ENCODE peak calls at places on chromosome X, in five cellular contexts. One of them, this sample, is unnamed.

GRCh38 chrX:105098201-105098600 is 122.3 kb downstream of the TEX13A start:
- DNase-seq in A549: no peak
- DNase-seq in HepG2: no peak
- DNase-seq in H1: no peak
- DNase-seq in HCT116: no peak
- DNase-seq in this sample: no peak

GRCh38 chrX:13463608-13464007 is 105.8 kb upstream of the EGFL6 start:
- DNase-seq in A549: peak
- DNase-seq in HCT116: no peak
- DNase-seq in HepG2: no peak
- DNase-seq in H1: no peak
- DNase-seq in this sample: peak

GRCh38 chrX:42096262-42096939 is 173.0 kb upstream of the CASK start:
- DNase-seq in A549: peak
- DNase-seq in H1: no peak
- DNase-seq in HepG2: peak
- DNase-seq in HCT116: peak
- DNase-seq in this sample: peak

GRCh38 chrX:4550018-4550417 is 836.6 kb upstream of the PRKX start:
- DNase-seq in HCT116: no peak
- DNase-seq in H1: no peak
- DNase-seq in HepG2: no peak
- DNase-seq in A549: peak
- DNase-seq in this sample: no peak

GRCh38 chrX:15804563-15804962 is 14.3 kb downstream of the ZRSR2 start:
- DNase-seq in HCT116: no peak
- DNase-seq in A549: no peak
- DNase-seq in H1: no peak
- DNase-seq in HepG2: no peak
- DNase-seq in this sample: no peak

GRCh38 chrX:51148848-51149247 is 183.8 kb upstream of the NUDT10 start:
- DNase-seq in HCT116: peak
- DNase-seq in H1: peak
- DNase-seq in A549: peak
- DNase-seq in HepG2: no peak
- DNase-seq in this sample: no peak

GRCh38 chrX:24513416-24513815 is 48.3 kb downstream of the PDK3 start:
- DNase-seq in A549: no peak
- DNase-seq in H1: no peak
- DNase-seq in HepG2: no peak
- DNase-seq in HCT116: no peak
- DNase-seq in this sample: no peak

GRCh38 chrX:3286196-3286920 is 60.1 kb downstream of the MXRA5 start:
- DNase-seq in A549: peak
- DNase-seq in H1: no peak
- DNase-seq in HepG2: no peak
- DNase-seq in HCT116: peak
- DNase-seq in this sample: peak

GRCh38 chrX:22950278-22951266 is 49.2 kb upstream of the DDX53 start:
- DNase-seq in H1: no peak
- DNase-seq in HepG2: no peak
- DNase-seq in HCT116: no peak
- DNase-seq in A549: peak
- DNase-seq in this sample: peak

GRCh38 chrX:123184858-123185251 is 777 bp downstream of the GRIA3 start:
- DNase-seq in HCT116: no peak
- DNase-seq in A549: no peak
- DNase-seq in H1: peak
- DNase-seq in HepG2: no peak
- DNase-seq in this sample: no peak

GRCh38 chrX:22686138-22686541 is 313.6 kb upstream of the DDX53 start:
- DNase-seq in H1: no peak
- DNase-seq in HepG2: no peak
- DNase-seq in A549: no peak
- DNase-seq in HCT116: no peak
- DNase-seq in this sample: peak

GRCh38 chrX:24435038-24435437 is 30.0 kb upstream of the PDK3 start:
- DNase-seq in H1: no peak
- DNase-seq in A549: no peak
- DNase-seq in HepG2: no peak
- DNase-seq in HCT116: no peak
- DNase-seq in this sample: no peak

GRCh38 chrX:16348286-16348685 is 181.0 kb downstream of the MAGEB17 start:
- DNase-seq in H1: no peak
- DNase-seq in HCT116: no peak
- DNase-seq in HepG2: no peak
- DNase-seq in A549: no peak
- DNase-seq in this sample: no peak

GRCh38 chrX:3252744-3253143 is 93.7 kb downstream of the MXRA5 start:
- DNase-seq in A549: no peak
- DNase-seq in H1: no peak
- DNase-seq in HCT116: no peak
- DNase-seq in HepG2: no peak
- DNase-seq in this sample: no peak

GRCh38 chrX:34578237-34578636 is 78.8 kb downstream of the TMEM47 start:
- DNase-seq in HCT116: no peak
- DNase-seq in HepG2: no peak
- DNase-seq in A549: peak
- DNase-seq in H1: no peak
- DNase-seq in this sample: peak

GRCh38 chrX:39745782-39746181 is 352.0 kb downstream of the BCOR start:
- DNase-seq in HCT116: no peak
- DNase-seq in HepG2: no peak
- DNase-seq in A549: no peak
- DNase-seq in H1: no peak
- DNase-seq in this sample: no peak

GRCh38 chrX:52576474-52576873 is 59.6 kb upstream of the XAGE1B start:
- DNase-seq in HCT116: no peak
- DNase-seq in HepG2: no peak
- DNase-seq in H1: no peak
- DNase-seq in A549: no peak
- DNase-seq in this sample: no peak

GRCh38 chrX:136582624-136583023 is 50.6 kb downstream of the VGLL1 start:
- DNase-seq in HepG2: no peak
- DNase-seq in H1: no peak
- DNase-seq in A549: no peak
- DNase-seq in HCT116: no peak
- DNase-seq in this sample: no peak

GRCh38 chrX:148322906-148323305 is 177.5 kb upstream of the AFF2 start:
- DNase-seq in H1: no peak
- DNase-seq in A549: no peak
- DNase-seq in HepG2: no peak
- DNase-seq in HCT116: no peak
- DNase-seq in this sample: no peak

GRCh38 chrX:107721318-107721717 is 54.3 kb downstream of the TSC22D3 start:
- DNase-seq in A549: no peak
- DNase-seq in H1: no peak
- DNase-seq in HepG2: no peak
- DNase-seq in HCT116: no peak
- DNase-seq in this sample: no peak

GRCh38 chrX:13223868-13224555 is 95.8 kb downstream of the ATXN3L start:
- DNase-seq in H1: no peak
- DNase-seq in A549: peak
- DNase-seq in HepG2: peak
- DNase-seq in HCT116: peak
- DNase-seq in this sample: peak

GRCh38 chrX:126799059-126799458 is 20.5 kb upstream of the PRR32 start:
- DNase-seq in H1: no peak
- DNase-seq in HepG2: no peak
- DNase-seq in HCT116: no peak
- DNase-seq in A549: no peak
- DNase-seq in this sample: no peak

GRCh38 chrX:8254386-8254785 is 83.3 kb upstream of the VCX2 start:
- DNase-seq in H1: no peak
- DNase-seq in HCT116: no peak
- DNase-seq in A549: no peak
- DNase-seq in HepG2: no peak
- DNase-seq in this sample: no peak

GRCh38 chrX:136353519-136354095 is 52.8 kb downstream of the ADGRG4 start:
- DNase-seq in A549: no peak
- DNase-seq in H1: no peak
- DNase-seq in HepG2: no peak
- DNase-seq in HCT116: peak
- DNase-seq in this sample: no peak

GRCh38 chrX:28659269-28659668 is 72.0 kb downstream of the IL1RAPL1 start:
- DNase-seq in A549: peak
- DNase-seq in H1: peak
- DNase-seq in HepG2: no peak
- DNase-seq in HCT116: no peak
- DNase-seq in this sample: no peak

GRCh38 chrX:129590596-129590995 is 50.5 kb downstream of the OCRL start:
- DNase-seq in A549: no peak
- DNase-seq in HepG2: no peak
- DNase-seq in HCT116: no peak
- DNase-seq in H1: no peak
- DNase-seq in this sample: no peak

GRCh38 chrX:48971325-48972213 is at the start of gene KCND1:
- DNase-seq in HCT116: no peak
- DNase-seq in H1: peak
- DNase-seq in HepG2: no peak
- DNase-seq in A549: no peak
- DNase-seq in this sample: peak

GRCh38 chrX:46690818-46691217 is 68.1 kb downstream of the SLC9A7 start:
- DNase-seq in A549: no peak
- DNase-seq in H1: no peak
- DNase-seq in HCT116: no peak
- DNase-seq in HepG2: no peak
- DNase-seq in this sample: no peak

GRCh38 chrX:144612076-144612475 is 635.2 kb upstream of the SPANXN1 start:
- DNase-seq in HepG2: no peak
- DNase-seq in A549: no peak
- DNase-seq in H1: no peak
- DNase-seq in HCT116: no peak
- DNase-seq in this sample: no peak

GRCh38 chrX:68462653-68463052 is 29.4 kb upstream of the OPHN1 start:
- DNase-seq in HepG2: no peak
- DNase-seq in A549: peak
- DNase-seq in H1: no peak
- DNase-seq in HCT116: peak
- DNase-seq in this sample: peak

GRCh38 chrX:24198101-24198500 is 48.6 kb downstream of the ZFX start:
- DNase-seq in HepG2: no peak
- DNase-seq in HCT116: no peak
- DNase-seq in A549: no peak
- DNase-seq in H1: no peak
- DNase-seq in this sample: no peak

GRCh38 chrX:111352424-111352823 is 59.6 kb downstream of the DCX start:
- DNase-seq in HepG2: peak
- DNase-seq in H1: no peak
- DNase-seq in HCT116: no peak
- DNase-seq in A549: peak
- DNase-seq in this sample: no peak

GRCh38 chrX:141619336-141619735 is 29.8 kb downstream of the SPANXA2 start:
- DNase-seq in H1: no peak
- DNase-seq in A549: no peak
- DNase-seq in HepG2: no peak
- DNase-seq in HCT116: no peak
- DNase-seq in this sample: peak
- TF ChIP-seq CEBPB in H1: no peak
- TF ChIP-seq CEBPB in A549: no peak
- TF ChIP-seq CEBPB in HepG2: no peak
- TF ChIP-seq CEBPB in HCT116: no peak
- TF ChIP-seq CEBPB in this sample: no peak

GRCh38 chrX:614136-614535 is 16.5 kb upstream of the SHOX start:
- DNase-seq in H1: peak
- DNase-seq in HepG2: no peak
- DNase-seq in HCT116: no peak
- DNase-seq in A549: no peak
- DNase-seq in this sample: no peak
- TF ChIP-seq CEBPB in H1: no peak
- TF ChIP-seq CEBPB in HepG2: no peak
- TF ChIP-seq CEBPB in HCT116: no peak
- TF ChIP-seq CEBPB in A549: no peak
- TF ChIP-seq CEBPB in this sample: no peak

DNA sequence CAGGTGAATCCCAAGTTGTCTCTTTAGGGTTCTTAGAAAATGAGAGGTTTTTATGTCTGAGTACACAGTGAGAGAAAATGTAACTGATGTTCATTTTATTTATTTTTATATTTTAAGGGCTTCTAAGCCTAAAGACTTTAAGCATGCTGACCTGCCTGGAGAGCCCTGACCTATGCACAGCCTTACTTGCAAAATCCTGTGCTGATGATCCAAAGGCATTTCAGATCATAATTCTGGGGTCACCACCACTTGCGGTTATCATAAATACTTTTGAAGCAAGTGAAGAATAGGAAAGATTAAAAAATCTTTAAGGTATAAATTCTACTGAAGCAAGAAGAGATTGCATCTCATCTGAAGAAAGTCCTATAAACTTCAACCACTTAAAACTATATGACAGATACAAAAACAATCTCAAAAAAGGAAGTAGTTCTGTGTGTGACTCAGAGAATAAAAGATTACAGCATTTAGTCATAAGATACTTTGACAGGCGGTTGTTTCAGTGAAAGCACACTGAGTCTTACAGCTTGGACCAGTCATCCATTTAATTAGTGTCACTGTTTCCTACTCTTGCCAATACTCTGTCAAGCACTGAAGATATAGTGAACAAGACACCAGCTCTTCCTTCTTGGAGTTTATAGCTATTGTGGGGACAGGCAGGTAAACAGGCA is 245.2 kb upstream of the DIPK2B start:
- DNase-seq in HCT116: peak
- DNase-seq in HepG2: no peak
- DNase-seq in A549: peak
- DNase-seq in H1: no peak
- DNase-seq in this sample: peak
- TF ChIP-seq CEBPB in HCT116: peak
- TF ChIP-seq CEBPB in HepG2: no peak
- TF ChIP-seq CEBPB in A549: no peak
- TF ChIP-seq CEBPB in H1: no peak
- TF ChIP-seq CEBPB in this sample: peak

DNA sequence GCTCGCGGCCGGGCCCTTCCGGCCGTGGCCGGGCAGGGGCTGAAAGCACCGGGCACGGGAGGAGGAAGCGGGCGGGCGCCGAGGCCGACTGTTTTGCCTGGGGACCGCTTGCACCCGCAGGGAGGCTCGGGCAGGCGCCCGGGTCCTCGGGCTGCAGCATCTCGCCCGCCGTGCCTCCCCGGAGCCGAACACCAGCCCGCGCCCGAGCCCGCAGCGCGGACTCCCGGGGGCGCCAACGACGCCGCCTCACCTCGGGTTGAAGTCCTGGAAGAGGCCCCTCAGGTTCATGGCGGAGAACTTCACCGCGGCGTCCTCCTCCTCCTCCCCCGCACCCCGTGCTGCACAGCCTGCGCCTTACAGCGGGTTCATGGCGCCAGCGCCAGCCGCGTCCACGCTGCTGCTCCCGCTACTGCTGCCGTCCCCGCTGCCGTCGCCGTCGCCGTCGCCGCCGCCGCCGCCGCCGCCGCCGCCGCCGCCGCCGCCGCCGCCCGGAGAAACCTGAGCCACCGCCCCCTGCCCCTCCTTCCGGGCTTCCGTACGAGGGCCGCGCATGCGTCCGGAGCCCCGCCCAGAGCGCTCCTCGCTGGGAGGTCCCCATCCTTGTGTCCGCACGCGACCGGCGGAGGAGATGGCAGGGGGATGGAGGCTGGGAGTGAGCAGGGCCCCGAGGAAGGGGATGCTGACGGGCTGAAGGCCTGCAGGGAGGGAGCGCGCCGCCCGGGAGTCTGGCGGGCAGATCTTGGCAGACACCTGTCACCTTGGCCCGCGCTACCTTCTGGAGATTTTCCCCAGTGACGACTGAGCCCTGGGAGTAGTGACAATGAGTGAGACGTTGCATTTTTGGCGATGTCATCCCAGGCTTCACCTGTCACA is at the start of gene TMEM185A:
- DNase-seq in HepG2: peak
- DNase-seq in H1: peak
- DNase-seq in HCT116: peak
- DNase-seq in A549: peak
- DNase-seq in this sample: peak
- TF ChIP-seq CEBPB in HepG2: no peak
- TF ChIP-seq CEBPB in H1: no peak
- TF ChIP-seq CEBPB in HCT116: no peak
- TF ChIP-seq CEBPB in A549: no peak
- TF ChIP-seq CEBPB in this sample: no peak

This sample was measured in IMR-90.